ENCODE peak calls at places on chromosomes 5 and 9, in seven cellular contexts. P is Peyer's patch; Y is osteoblast; W is upper lobe of right lung; D is heart left ventricle; S is stomach; L is CD8-positive, alpha-beta T cell. C is an unnamed sample. For H3K36me3, the result is how much of the 10 kb centered on the place peaks cover.

GRCh38 chr9:136058801-136059302 is 36.2 kb downstream of the NACC2 start:
- DNase-seq in W (peak), S (no peak), L (no peak), P (no peak), D (no peak), Y (peak), C (no peak)

GRCh38 chr5:133032852-133033742 is 6.7 kb upstream of the ZCCHC10 start:
- DNase-seq in S (no peak), W (no peak), Y (no peak), P (peak), D (no peak), L (no peak), C (no peak)

GRCh38 chr5:65247594-65247993 is 234.1 kb downstream of the ADAMTS6 start:
- DNase-seq in S (no peak), W (no peak), L (no peak), Y (no peak), D (no peak), P (no peak), C (no peak)

GRCh38 chr9:78462616-78463015 is 165.7 kb downstream of the PSAT1 start:
- DNase-seq in S (no peak), L (no peak), Y (no peak), P (no peak), D (no peak), W (no peak), C (no peak)

GRCh38 chr5:159605585-159605984 is 275.3 kb upstream of the IL12B start:
- DNase-seq in P (no peak), Y (peak), W (no peak), L (no peak), S (no peak), D (peak), C (no peak)

GRCh38 chr5:157266286-157267007 is 524 bp downstream of the CYFIP2 start:
- DNase-seq in L (peak), P (peak), W (peak), Y (no peak), S (peak), D (no peak), C (peak)

GRCh38 chr9:126791406-126792230 is 13.2 kb upstream of the ZBTB43 start:
- DNase-seq in S (no peak), W (peak), D (no peak), L (no peak), P (no peak), Y (peak), C (no peak)

GRCh38 chr5:119327018-119327417 is 28.8 kb upstream of the TNFAIP8 start:
- DNase-seq in L (peak), W (no peak), P (peak), S (no peak), Y (no peak), D (no peak), C (no peak)

GRCh38 chr9:37383393-37383792 is 39.1 kb upstream of the GRHPR start:
- DNase-seq in P (no peak), L (no peak), Y (no peak), S (no peak), W (no peak), D (no peak), C (no peak)

GRCh38 chr9:70012569-70012968 is 31.1 kb upstream of the MAMDC2 start:
- DNase-seq in L (no peak), Y (no peak), P (no peak), D (no peak), W (no peak), S (no peak), C (no peak)

GRCh38 chr5:73303139-73304079 is 130.4 kb downstream of the TMEM174 start:
- DNase-seq in P (no peak), D (no peak), L (no peak), S (no peak), W (no peak), Y (no peak), C (peak)

GRCh38 chr5:178114325-178115135 is 1.2 kb downstream of the N4BP3 start:
- DNase-seq in L (peak), Y (peak), W (no peak), S (peak), P (peak), D (no peak), C (no peak)

GRCh38 chr9:112271466-112272098 is 61.8 kb downstream of the PTBP3 start:
- DNase-seq in Y (peak), S (no peak), W (no peak), D (no peak), L (no peak), P (no peak), C (no peak)

GRCh38 chr5:175715627-175716522 is 58.0 kb downstream of the HRH2 start:
- DNase-seq in D (no peak), S (no peak), W (peak), Y (no peak), P (peak), L (no peak), C (no peak)

GRCh38 chr9:134526798-134527492 is 114.7 kb upstream of the COL5A1 start:
- DNase-seq in S (peak), W (peak), L (no peak), P (peak), Y (peak), D (no peak), C (no peak)

GRCh38 chr9:126614088-126614454 is 343 bp downstream of the LMX1B start:
- DNase-seq in Y (peak), L (peak), S (no peak), D (no peak), P (no peak), W (peak), C (no peak)

GRCh38 chr9:98575379-98576346 is 133.1 kb downstream of the GABBR2 start:
- DNase-seq in L (no peak), W (no peak), Y (peak), P (no peak), D (no peak), S (peak), C (no peak)

GRCh38 chr5:135533794-135534193 is 2.0 kb downstream of the NEUROG1 start:
- DNase-seq in D (no peak), Y (peak), W (no peak), P (no peak), L (no peak), S (no peak), C (no peak)

GRCh38 chr5:59893436-59894227 is at the start of gene PDE4D:
- DNase-seq in D (peak), W (peak), L (no peak), Y (peak), P (peak), S (peak), C (peak)

GRCh38 chr9:97615439-97616072 is 17.6 kb downstream of the TSTD2 start:
- DNase-seq in W (no peak), D (peak), L (peak), P (peak), Y (peak), S (peak), C (peak)

GRCh38 chr9:86783884-86784283 is 163.4 kb downstream of the GAS1 start:
- DNase-seq in S (no peak), D (no peak), W (no peak), Y (no peak), L (no peak), P (no peak), C (no peak)

GRCh38 chr5:158058208-158058607 is 199.3 kb upstream of the CLINT1 start:
- DNase-seq in W (no peak), P (no peak), D (no peak), L (no peak), Y (no peak), S (no peak), C (no peak)

GRCh38 chr5:14782591-14782990 is 89.0 kb downstream of the ANKH start:
- DNase-seq in W (no peak), L (no peak), Y (no peak), D (no peak), S (no peak), P (no peak), C (no peak)

GRCh38 chr9:131160416-131161112 is 35.2 kb downstream of the NUP214 start:
- DNase-seq in W (no peak), S (no peak), D (no peak), L (no peak), Y (no peak), P (no peak), C (no peak)

DNA sequence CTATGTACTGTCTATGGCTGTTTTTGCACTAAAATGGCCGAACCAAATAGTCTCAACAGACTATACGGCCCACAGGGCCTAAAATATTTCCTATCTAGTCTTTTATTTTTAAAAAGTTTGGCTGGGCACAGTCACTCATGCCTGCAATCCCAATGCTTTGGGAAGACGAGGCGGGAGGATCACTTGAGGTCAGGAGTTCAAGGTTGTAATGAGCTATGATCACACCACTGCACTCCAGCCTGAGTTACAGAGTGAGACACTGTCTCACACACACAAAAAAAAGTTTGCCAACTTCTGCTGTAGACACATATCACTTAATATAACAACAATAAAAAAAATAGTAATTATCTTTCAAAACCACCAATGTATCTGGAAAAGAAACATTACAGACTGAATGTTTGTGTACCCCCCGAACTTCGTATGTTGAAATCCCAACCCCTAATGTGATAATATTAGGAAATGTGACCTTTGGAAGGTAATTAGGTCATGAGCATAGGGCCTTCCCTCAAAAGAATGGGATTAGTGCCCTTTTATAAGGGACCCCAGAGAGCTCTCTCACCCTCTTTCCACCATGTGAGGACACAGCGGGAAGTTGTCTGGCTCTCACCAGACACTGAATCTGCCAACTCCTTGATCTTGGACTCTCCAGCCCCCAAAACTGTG is 53.5 kb upstream of the HK3 start:
- DNase-seq in P (no peak), S (no peak), D (no peak), Y (no peak), L (no peak), W (no peak), C (no peak)
- H3K36me3 ChIP-seq in P (half or more), S (under half), D (half or more), Y (half or more), L (under half), W (half or more), C (under half)

DNA sequence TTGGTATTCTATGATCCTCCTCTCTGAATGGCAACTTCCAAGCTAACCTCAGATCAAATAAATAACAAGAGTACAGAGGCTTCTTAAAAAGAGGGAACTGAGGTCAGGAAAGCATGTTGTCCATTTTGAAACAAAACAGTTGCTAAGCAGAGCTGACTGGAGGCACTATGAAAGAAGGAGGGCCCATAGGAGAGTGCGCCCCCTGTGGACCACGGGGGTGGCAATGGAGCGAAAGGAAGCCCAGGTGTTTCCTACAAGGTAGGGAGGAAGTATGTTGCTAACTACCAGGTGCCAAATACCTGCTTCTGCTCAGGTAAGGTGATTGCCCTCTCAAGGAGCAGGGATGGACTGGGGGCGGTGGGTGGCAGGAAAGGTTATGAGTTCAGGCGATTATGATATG is 101.8 kb upstream of the MAST4 start:
- DNase-seq in L (no peak), S (no peak), D (no peak), P (peak), Y (no peak), W (no peak), C (no peak)
- TF ChIP-seq CTCF in L (no peak), S (no peak), D (no peak), P (peak), Y (peak), W (no peak), C (no peak)

DNA sequence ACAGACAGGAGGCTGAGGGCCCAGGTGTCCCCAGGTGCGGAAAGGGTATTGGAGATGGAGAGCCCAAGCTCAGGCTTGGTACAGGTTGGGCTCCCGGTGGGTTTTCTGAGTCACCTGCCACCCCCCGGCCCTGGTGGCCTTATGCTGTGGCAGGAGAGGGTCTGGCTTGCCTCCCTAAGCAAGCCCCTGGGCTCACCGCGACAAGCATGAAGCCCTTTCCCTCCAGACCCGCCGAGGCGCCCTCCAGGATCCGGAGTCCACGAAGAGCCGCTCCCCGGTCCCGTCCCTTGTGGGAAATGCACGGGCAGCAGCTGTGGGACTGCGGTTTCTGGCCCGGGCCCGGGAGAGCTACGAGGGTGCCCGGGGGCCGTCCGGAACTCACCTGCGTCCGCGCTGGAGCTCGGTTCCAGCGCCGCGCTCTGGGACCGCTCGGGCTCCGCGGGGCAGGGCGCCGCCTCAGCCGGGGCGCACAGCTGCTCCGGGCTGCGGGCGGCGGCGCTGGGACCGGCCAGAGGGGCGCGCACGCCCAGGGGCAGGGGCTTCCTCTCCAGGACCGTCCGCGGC is 767 bp downstream of the SAPCD2 start:
- DNase-seq in Y (peak), P (no peak), W (peak), D (no peak), L (no peak), S (no peak), C (no peak)
- H3K27ac ChIP-seq in Y (no peak), P (peak), W (no peak), D (no peak), L (no peak), S (no peak), C (no peak)

DNA sequence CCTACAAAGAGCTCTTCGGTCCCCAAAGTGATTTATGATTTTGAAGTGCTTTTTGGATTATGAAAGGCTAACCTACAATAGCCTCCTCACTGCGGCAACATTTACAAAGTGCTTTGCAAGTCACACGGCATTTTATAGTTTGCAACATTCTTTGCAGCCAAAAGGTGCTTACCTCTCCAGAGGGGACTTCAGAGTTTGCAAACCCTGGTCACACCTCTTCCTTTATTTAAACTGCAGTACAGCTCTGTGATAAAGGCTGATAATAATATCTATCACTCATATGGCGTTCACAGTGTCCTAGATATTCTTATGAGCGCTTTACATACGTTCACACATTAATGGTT is 20.0 kb upstream of the CRB2 start:
- DNase-seq in P (no peak), D (no peak), S (no peak), L (no peak), W (no peak), Y (peak), C (no peak)
- H3K36me3 ChIP-seq in P (under half), D (under half), S (under half), L (under half), W (under half), Y (under half), C (under half)

DNA sequence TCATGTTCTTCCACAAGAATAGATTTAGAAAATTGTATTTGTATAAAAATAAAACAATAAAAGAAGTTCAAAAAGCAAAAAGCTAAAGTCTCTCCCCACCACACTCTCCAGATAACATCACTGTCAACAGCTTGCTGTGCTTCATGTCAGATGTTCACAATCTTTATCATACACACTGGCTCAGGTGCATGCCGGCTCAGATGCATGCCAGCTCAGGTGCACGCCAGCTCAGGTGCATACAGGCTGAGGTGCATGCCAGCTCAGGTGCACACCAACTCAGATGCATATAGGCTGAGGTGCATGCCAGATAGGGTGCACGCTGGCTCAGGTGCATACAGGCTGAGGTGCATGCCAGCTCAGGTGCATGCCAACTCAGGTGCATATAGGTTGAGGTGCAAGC is 26.5 kb downstream of the SEMA4D start:
- DNase-seq in W (no peak), D (no peak), Y (no peak), P (peak), S (no peak), L (no peak), C (no peak)
- TF ChIP-seq CTCF in W (no peak), D (no peak), Y (no peak), P (no peak), S (no peak), L (no peak), C (no peak)